ENCODE peak calls at places on chromosomes 12 and 14, in eight cellular contexts. E, D, H, G, J, K, S and F are unnamed samples.

GRCh38 chr14:33317675-33318074 is 379.0 kb downstream of the NPAS3 start:
- DNase-seq in E (no peak), S (no peak), D (no peak), H (no peak), G (no peak), K (no peak), J (no peak), F (no peak)

GRCh38 chr12:38253778-38254177 is 62.8 kb upstream of the ALG10B start:
- DNase-seq in K (no peak), E (no peak), D (no peak), H (no peak), S (no peak), J (no peak), G (no peak), F (no peak)

GRCh38 chr12:101564912-101565311 is 29.9 kb upstream of the MYBPC1 start:
- DNase-seq in H (no peak), D (no peak), G (no peak), K (peak), E (no peak), S (no peak), J (no peak), F (no peak)

GRCh38 chr12:4120316-4120920 is 153.1 kb upstream of the CCND2 start:
- DNase-seq in K (no peak), E (no peak), D (no peak), J (no peak), S (no peak), H (no peak), G (no peak), F (no peak)

GRCh38 chr12:50979369-50980052 is 27.2 kb downstream of the HIGD1C start:
- DNase-seq in J (no peak), H (no peak), E (no peak), S (no peak), K (no peak), G (no peak), D (no peak), F (no peak)

GRCh38 chr12:5623411-5623810 is 191.5 kb downstream of the NTF3 start:
- DNase-seq in J (no peak), D (no peak), E (no peak), K (peak), S (no peak), H (no peak), G (no peak), F (no peak)

GRCh38 chr14:94738786-94739185 is 31.1 kb downstream of the GSC start:
- DNase-seq in G (no peak), D (no peak), E (no peak), K (no peak), S (no peak), J (no peak), H (no peak), F (no peak)

GRCh38 chr14:91400696-91401095 is 16.9 kb downstream of the CCDC88C start:
- DNase-seq in K (no peak), H (no peak), G (no peak), S (no peak), J (no peak), E (peak), D (peak), F (no peak)

GRCh38 chr14:63725786-63726185 is 2.1 kb downstream of the SGPP1 start:
- DNase-seq in G (no peak), D (peak), J (no peak), S (no peak), K (no peak), E (peak), H (no peak), F (no peak)

GRCh38 chr12:41709463-41710285 is 435.0 kb downstream of the GXYLT1 start:
- DNase-seq in H (no peak), S (no peak), G (peak), D (no peak), K (no peak), J (peak), E (peak), F (no peak)

GRCh38 chr12:114166360-114166759 is 200.2 kb upstream of the RBM19 start:
- DNase-seq in E (no peak), J (no peak), K (peak), G (no peak), S (no peak), H (peak), D (peak), F (peak)

GRCh38 chr14:70257526-70257925 is 68.8 kb upstream of the SLC8A3 start:
- DNase-seq in J (peak), S (no peak), E (no peak), H (no peak), D (no peak), G (no peak), K (peak), F (no peak)

GRCh38 chr12:12726543-12727093 is 9.4 kb downstream of the CDKN1B start:
- DNase-seq in E (peak), H (no peak), K (no peak), D (peak), S (peak), G (peak), J (peak), F (no peak)

GRCh38 chr14:95614335-95614734 is 71.9 kb upstream of the TCL1B start:
- DNase-seq in K (no peak), S (no peak), E (no peak), G (no peak), J (peak), H (no peak), D (no peak), F (no peak)

GRCh38 chr12:108643941-108644742 is 10.4 kb upstream of the SELPLG start:
- DNase-seq in D (peak), H (no peak), S (peak), K (peak), E (peak), J (no peak), G (peak), F (no peak)

GRCh38 chr14:22538671-22539228 is 50.3 kb downstream of the DAD1 start:
- DNase-seq in D (no peak), H (no peak), S (no peak), G (no peak), K (no peak), E (no peak), J (no peak), F (no peak)

GRCh38 chr12:22543246-22544037 is 900 bp downstream of the C2CD5 start:
- DNase-seq in E (peak), S (peak), J (peak), G (peak), D (peak), H (peak), K (peak), F (peak)

GRCh38 chr12:94553875-94554274 is 94.2 kb upstream of the CEP83 start:
- DNase-seq in H (no peak), G (no peak), S (no peak), E (no peak), D (no peak), K (peak), J (no peak), F (no peak)

GRCh38 chr14:26206640-26207039 is 391.2 kb downstream of the NOVA1 start:
- DNase-seq in H (no peak), E (no peak), G (no peak), J (no peak), D (no peak), S (no peak), K (no peak), F (no peak)

GRCh38 chr14:104344815-104345214 is 206.4 kb downstream of the KIF26A start:
- DNase-seq in H (no peak), G (no peak), K (no peak), E (no peak), D (no peak), J (no peak), S (no peak), F (no peak)

GRCh38 chr14:94036328-94037167 is 10.4 kb downstream of the OTUB2 start:
- DNase-seq in K (peak), J (peak), D (peak), S (peak), E (peak), G (peak), H (peak), F (peak)

GRCh38 chr14:28756896-28757570 is 9.6 kb upstream of the FOXG1 start:
- DNase-seq in D (peak), G (no peak), S (no peak), J (peak), K (peak), H (no peak), E (peak), F (peak)

GRCh38 chr12:130053641-130054040 is 108.6 kb upstream of the FZD10 start:
- DNase-seq in J (no peak), G (no peak), K (peak), E (no peak), D (no peak), S (no peak), H (no peak), F (no peak)

GRCh38 chr12:43576162-43576561 is 24.2 kb upstream of the ADAMTS20 start:
- DNase-seq in G (no peak), H (no peak), E (no peak), J (no peak), D (no peak), S (no peak), K (no peak), F (no peak)

GRCh38 chr12:48074266-48074665 is 31.6 kb downstream of the SENP1 start:
- DNase-seq in G (no peak), H (no peak), S (no peak), J (no peak), E (no peak), D (no peak), K (no peak), F (no peak)

GRCh38 chr12:12685305-12685704 is 10.7 kb downstream of the GPR19 start:
- DNase-seq in J (no peak), D (no peak), E (no peak), H (no peak), G (no peak), S (no peak), K (peak), F (no peak)

GRCh38 chr12:26021534-26021933 is 63.1 kb downstream of the RASSF8 start:
- DNase-seq in S (no peak), J (no peak), H (no peak), D (no peak), K (no peak), G (no peak), E (no peak), F (no peak)

GRCh38 chr12:27081668-27082091 is 698 bp downstream of the C12orf71 start:
- DNase-seq in E (no peak), J (peak), G (no peak), H (no peak), K (peak), D (no peak), S (no peak), F (no peak)

GRCh38 chr12:46154221-46154975 is 114.4 kb downstream of the SLC38A1 start:
- DNase-seq in S (no peak), H (no peak), G (no peak), D (peak), J (peak), E (peak), K (no peak), F (no peak)

GRCh38 chr12:7859552-7859951 is 13.2 kb downstream of the SLC2A14 start:
- DNase-seq in G (no peak), E (no peak), H (no peak), K (no peak), D (peak), S (no peak), J (no peak), F (no peak)

GRCh38 chr12:67919406-67919805 is 69.8 kb upstream of the IFNG-AS1 start:
- DNase-seq in S (no peak), E (no peak), K (no peak), G (no peak), H (no peak), D (peak), J (peak), F (no peak)

GRCh38 chr12:4615667-4616066 is 33.2 kb downstream of the AKAP3 start:
- DNase-seq in H (no peak), S (no peak), J (no peak), E (no peak), D (no peak), G (no peak), K (no peak), F (no peak)

GRCh38 chr14:96793547-96793946 is 3.6 kb upstream of the VRK1 start:
- DNase-seq in H (no peak), S (no peak), E (no peak), D (no peak), K (no peak), J (no peak), G (no peak), F (no peak)

GRCh38 chr12:95837240-95838038 is 21.3 kb upstream of the SNRPF start:
- DNase-seq in K (no peak), D (no peak), G (no peak), S (no peak), H (no peak), E (no peak), J (no peak), F (no peak)

GRCh38 chr12:96635844-96636243 is 146.5 kb downstream of the CFAP54 start:
- DNase-seq in D (no peak), S (no peak), J (peak), E (no peak), K (no peak), G (no peak), H (no peak), F (no peak)

GRCh38 chr12:83225806-83226205 is 539.1 kb downstream of the TMTC2 start:
- DNase-seq in G (no peak), H (no peak), E (no peak), K (no peak), S (no peak), J (no peak), D (no peak), F (no peak)

GRCh38 chr12:107415834-107416233 is 269.8 kb upstream of the PWP1 start:
- DNase-seq in G (no peak), E (no peak), K (no peak), D (peak), S (no peak), H (no peak), J (no peak), F (no peak)

GRCh38 chr12:107411792-107412535 is 273.6 kb upstream of the PWP1 start:
- DNase-seq in S (no peak), H (no peak), K (no peak), G (no peak), D (peak), E (no peak), J (peak), F (no peak)

GRCh38 chr12:107418976-107419375 is 266.6 kb upstream of the PWP1 start:
- DNase-seq in E (no peak), J (no peak), D (no peak), H (no peak), S (no peak), K (no peak), G (no peak), F (no peak)

GRCh38 chr12:107417004-107417403 is 268.6 kb upstream of the PWP1 start:
- DNase-seq in S (no peak), K (no peak), G (no peak), J (no peak), E (no peak), D (no peak), H (no peak), F (no peak)

GRCh38 chr12:107415066-107415465 is 270.5 kb upstream of the PWP1 start:
- DNase-seq in K (no peak), D (peak), S (no peak), H (no peak), J (peak), E (no peak), G (no peak), F (no peak)
- TF ChIP-seq CTCF in K (no peak), D (no peak), S (no peak), H (no peak), J (no peak), E (no peak), G (no peak), F (no peak)

GRCh38 chr12:76029982-76030377 is 1.6 kb downstream of the PHLDA1 start:
- DNase-seq in D (peak), G (no peak), E (peak), J (no peak), H (no peak), S (no peak), K (no peak), F (peak)

GRCh38 chr12:76031081-76031413 is 529 bp downstream of the PHLDA1 start:
- DNase-seq in J (no peak), S (peak), G (no peak), D (no peak), E (no peak), K (no peak), H (no peak), F (no peak)

GRCh38 chr12:76030378-76031080 is 1.0 kb downstream of the PHLDA1 start:
- DNase-seq in E (peak), G (no peak), K (no peak), S (peak), D (no peak), H (peak), J (no peak), F (peak)

GRCh38 chr12:76032043-76032981 is 736 bp upstream of the PHLDA1 start:
- DNase-seq in S (peak), J (peak), G (peak), D (peak), H (peak), K (peak), E (peak), F (peak)

DNA sequence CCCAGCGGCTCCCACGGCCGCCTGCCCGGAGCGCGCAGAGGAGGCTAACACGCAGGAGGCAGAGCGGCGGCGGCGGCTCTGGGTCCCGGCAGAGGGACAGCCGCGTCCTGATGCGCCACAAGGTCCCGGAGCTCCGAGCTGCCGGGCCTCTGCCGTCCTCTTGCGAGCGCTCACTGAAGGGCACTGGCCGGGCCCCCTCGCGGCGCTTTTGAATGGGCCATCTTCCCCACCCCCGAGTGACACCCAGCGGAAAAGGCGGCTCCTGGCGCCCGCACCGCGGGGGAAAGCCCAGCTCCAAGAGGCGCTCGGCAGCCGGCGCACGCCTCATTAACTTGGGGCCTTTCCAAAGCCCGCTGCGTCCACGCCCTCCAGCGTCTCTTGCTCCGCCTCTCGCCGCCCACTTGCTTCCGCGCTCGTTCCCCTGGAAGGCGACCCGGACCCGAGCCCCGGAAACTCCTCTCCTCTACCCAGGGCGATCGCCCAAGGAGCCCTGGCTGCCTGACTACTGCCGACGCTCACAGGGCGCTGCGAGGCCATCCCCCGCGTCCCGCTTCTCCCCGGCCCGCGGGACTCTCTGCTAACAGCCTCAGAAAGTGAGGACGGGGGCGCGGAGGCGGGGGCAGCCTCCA is at the start of gene PHLDA1:
- DNase-seq in G (peak), H (peak), S (peak), K (peak), J (peak), E (peak), D (peak), F (peak)
- TF ChIP-seq CTCF in G (peak), H (peak), S (peak), K (peak), J (peak), E (peak), D (peak), F (peak)

DNA sequence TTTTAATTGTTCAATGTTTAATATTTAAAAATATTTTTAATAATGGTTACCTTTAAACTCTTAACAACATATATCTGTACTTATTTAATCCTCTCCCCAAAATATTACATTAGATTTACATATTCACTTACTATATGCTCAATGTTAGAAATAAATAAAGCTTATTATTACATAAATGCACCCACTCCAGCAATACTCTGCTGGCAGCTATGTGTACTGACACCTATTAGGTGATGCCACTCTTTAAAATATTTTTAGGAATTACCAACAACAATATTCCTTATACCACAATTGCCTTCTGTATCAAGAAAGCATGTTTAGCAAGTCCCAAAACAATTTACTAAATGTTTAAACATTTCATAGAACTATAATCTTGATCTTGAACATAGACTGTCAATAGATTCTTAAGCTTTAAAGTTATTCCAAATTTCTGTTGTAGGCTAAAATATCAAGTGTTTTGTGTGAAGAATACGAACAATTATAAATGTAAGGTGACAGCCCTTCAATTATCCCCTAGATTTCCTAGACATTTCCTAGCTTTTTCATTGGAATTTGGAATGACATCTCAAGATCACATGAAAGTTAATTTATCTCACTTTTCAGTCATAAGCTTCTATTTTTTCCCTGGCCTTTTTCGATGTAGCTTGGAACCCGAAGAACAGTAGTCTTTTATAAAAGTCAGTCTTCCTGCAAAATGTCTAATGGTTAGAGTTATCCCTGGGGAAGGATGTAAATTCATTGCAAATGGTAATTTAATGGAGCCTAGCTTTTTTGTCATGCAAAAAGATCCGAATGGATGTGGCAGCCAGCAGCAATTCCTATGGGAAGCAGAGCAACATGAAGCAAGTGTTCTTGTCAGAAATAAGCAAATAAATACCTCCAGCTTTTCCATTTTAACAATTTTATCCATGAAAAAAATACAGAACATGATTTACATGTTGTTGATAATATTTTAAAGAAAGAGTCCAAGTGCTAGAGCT is 907.5 kb upstream of the ATXN7L3B start:
- DNase-seq in G (no peak), E (no peak), H (no peak), K (peak), J (no peak), S (no peak), D (no peak), F (no peak)
- TF ChIP-seq CTCF in G (no peak), E (no peak), H (no peak), K (no peak), J (no peak), S (no peak), D (no peak), F (no peak)

GRCh38 chr12:127899981-127900380 is 367.0 kb upstream of the TMEM132C start:
- DNase-seq in H (no peak), J (no peak), G (no peak), D (no peak), K (no peak), S (no peak), E (no peak), F (peak)

GRCh38 chr12:127888948-127889347 is 378.0 kb upstream of the TMEM132C start:
- DNase-seq in K (no peak), J (no peak), G (peak), H (peak), E (no peak), S (peak), D (no peak), F (no peak)

GRCh38 chr12:127898616-127899015 is 368.4 kb upstream of the TMEM132C start:
- DNase-seq in J (no peak), G (no peak), D (no peak), S (no peak), K (no peak), H (no peak), E (no peak), F (no peak)

GRCh38 chr12:127893875-127894635 is 372.9 kb upstream of the TMEM132C start:
- DNase-seq in J (no peak), K (peak), S (no peak), G (no peak), E (no peak), D (no peak), H (no peak), F (peak)
- TF ChIP-seq CTCF in J (no peak), K (peak), S (no peak), G (no peak), E (no peak), D (peak), H (no peak), F (peak)

DNA sequence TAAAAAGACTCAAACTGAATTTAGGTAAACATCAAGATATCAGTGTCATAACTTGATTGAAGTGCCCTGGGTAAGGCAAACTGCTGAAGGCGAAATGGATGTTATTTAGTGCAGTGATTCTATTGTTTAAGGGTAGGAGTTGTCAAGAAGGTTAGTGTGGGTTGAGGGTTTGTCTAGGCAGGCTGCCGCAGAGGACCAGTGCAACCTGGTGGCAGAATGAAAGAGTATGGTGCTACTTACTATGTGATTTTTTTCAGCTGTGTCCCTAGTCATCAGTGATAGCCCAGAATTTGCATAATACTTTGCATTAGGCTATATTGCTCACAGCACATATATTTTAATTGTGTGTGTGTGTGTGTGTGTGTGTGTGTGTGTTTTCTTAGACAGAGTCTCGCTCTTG is 1127.0 kb downstream of the GALC start:
- DNase-seq in H (no peak), S (no peak), G (no peak), J (no peak), D (no peak), E (no peak), K (peak), F (no peak)
- TF ChIP-seq CTCF in H (no peak), S (no peak), G (no peak), J (no peak), D (no peak), E (no peak), K (peak), F (no peak)